ENCODE peak calls at places on chromosomes 2 and 18, in seven cellular contexts. G, Y, F, N, U, E and I are unnamed samples.

GRCh38 chr2:199197448-199197847 is 260.3 kb downstream of the SATB2 start:
- DNase-seq in G (no peak), Y (no peak), F (no peak), N (no peak), U (no peak), E (no peak), I (no peak)

GRCh38 chr2:72676341-72677025 is 149.3 kb downstream of the EXOC6B start:
- DNase-seq in G (peak; percentile 23), Y (no peak), F (no peak), N (no peak), U (no peak), E (no peak), I (no peak)

GRCh38 chr2:10305715-10306114 is 3.0 kb downstream of the HPCAL1 start:
- DNase-seq in G (no peak), Y (no peak), F (peak; percentile 54), N (no peak), U (no peak), E (no peak), I (no peak)

GRCh38 chr2:68743531-68743930 is 8.9 kb downstream of the ARHGAP25 start:
- DNase-seq in G (no peak), Y (no peak), F (no peak), N (no peak), U (no peak), E (no peak), I (no peak)

GRCh38 chr2:168201722-168202121 is 45.7 kb downstream of the STK39 start:
- DNase-seq in G (no peak), Y (no peak), F (no peak), N (no peak), U (no peak), E (no peak), I (no peak)

GRCh38 chr2:53994735-53995538 is 24.1 kb upstream of the PSME4 start:
- DNase-seq in G (no peak), Y (no peak), F (no peak), N (no peak), U (no peak), E (no peak), I (no peak)

GRCh38 chr2:200308001-200308400 is 1.5 kb downstream of the SPATS2L start:
- DNase-seq in G (peak; percentile 61), Y (no peak), F (no peak), N (no peak), U (no peak), E (no peak), I (no peak)

GRCh38 chr2:209334188-209335017 is 89.4 kb upstream of the MAP2 start:
- DNase-seq in G (peak; percentile 37), Y (no peak), F (peak; percentile 67), N (peak; percentile 59), U (peak; percentile 45), E (peak; percentile 40), I (no peak)

GRCh38 chr2:84481702-84482101 is 22.6 kb upstream of the SUCLG1 start:
- DNase-seq in G (peak; percentile 77), Y (no peak), F (no peak), N (no peak), U (no peak), E (no peak), I (no peak)

GRCh38 chr18:9742588-9743131 is 34.6 kb downstream of the RAB31 start:
- DNase-seq in G (peak; percentile 36), Y (no peak), F (no peak), N (no peak), U (no peak), E (no peak), I (no peak)

GRCh38 chr2:201680743-201681142 is 17.7 kb downstream of the MPP4 start:
- DNase-seq in G (no peak), Y (no peak), F (no peak), N (peak; percentile 55), U (no peak), E (no peak), I (no peak)

GRCh38 chr2:67561411-67561965 is 164.4 kb downstream of the ETAA1 start:
- DNase-seq in G (peak; percentile 81), Y (peak; percentile 77), F (peak; percentile 83), N (peak; percentile 74), U (no peak), E (peak; percentile 78), I (no peak)

GRCh38 chr18:11125372-11126315 is 23.7 kb downstream of the PIEZO2 start:
- DNase-seq in G (peak; percentile 34), Y (no peak), F (no peak), N (no peak), U (no peak), E (no peak), I (no peak)

DNA sequence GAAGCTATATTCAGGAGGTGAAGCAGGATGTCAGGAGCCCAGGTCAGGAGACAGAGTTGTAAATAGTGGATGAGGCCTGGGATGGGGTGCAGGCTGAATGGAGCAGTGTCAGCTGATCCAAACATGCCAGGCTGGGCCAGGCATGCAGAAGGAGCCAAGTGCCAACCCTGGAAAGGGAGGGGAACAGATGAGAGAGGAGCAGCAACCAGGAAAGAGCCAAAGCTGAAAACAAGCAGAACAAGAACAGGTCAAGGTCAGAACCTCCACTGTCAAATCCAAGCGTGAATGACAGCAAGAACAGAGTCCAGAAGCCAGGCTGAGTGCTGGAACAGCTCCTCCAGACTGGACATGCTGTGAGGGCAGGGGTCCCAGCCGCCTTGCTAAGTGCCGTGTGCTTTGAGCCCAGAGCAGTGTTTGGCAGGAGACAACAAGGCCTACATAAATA is 49.2 kb upstream of the PPP1CB start:
- DNase-seq in G (no peak), Y (no peak), F (peak; percentile 59), N (no peak), U (no peak), E (peak; percentile 61), I (no peak)
- H3K27ac ChIP-seq in G (no peak overlapping the region), Y (no peak overlapping the region), F (peak overlapping the region; percentile 70), N (peak overlapping the region; percentile 29), U (no peak overlapping the region), E (peak overlapping the region; percentile 65), I (peak overlapping the region; percentile 52)

DNA sequence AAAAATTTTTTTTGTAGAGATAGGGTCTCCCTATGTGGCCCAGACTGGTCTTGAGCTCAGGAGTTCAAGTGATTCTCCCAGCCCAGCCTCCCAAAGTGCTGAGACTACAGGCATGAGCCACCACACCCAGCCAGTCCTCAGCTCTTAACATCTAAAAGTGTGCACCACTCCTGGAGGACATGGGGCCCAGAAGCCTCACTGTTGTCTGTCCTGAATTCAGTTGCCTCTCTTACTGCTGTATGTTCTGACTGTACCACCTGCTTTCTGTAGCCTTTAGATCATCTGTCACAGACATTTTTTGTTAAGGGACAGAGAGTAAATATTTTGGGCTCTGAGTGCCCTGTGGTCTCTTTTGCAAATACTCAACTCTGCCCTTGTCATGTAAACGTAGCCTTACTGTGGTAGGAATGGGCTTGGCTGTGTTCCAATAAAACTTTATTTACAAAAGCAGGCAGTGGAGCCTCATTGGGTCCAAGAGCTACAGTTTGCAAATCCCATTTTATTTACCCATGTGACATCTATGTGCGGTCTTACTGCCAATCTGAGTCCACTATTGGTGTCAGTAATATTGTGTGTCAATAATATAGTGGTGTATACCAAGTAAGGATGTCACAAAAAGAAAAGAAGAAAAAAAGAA is 38.1 kb downstream of the TMEM37 start:
- DNase-seq in G (no peak), Y (no peak), F (no peak), N (no peak), U (no peak), E (no peak), I (no peak)
- H3K27ac ChIP-seq in G (no peak overlapping the region), Y (no peak overlapping the region), F (no peak overlapping the region), N (no peak overlapping the region), U (no peak overlapping the region), E (no peak overlapping the region), I (no peak overlapping the region)

GRCh38 chr2:128306081-128306930 is 12.4 kb downstream of the HS6ST1 start:
- DNase-seq in G (peak; percentile 100), Y (peak; percentile 83), F (peak; percentile 62), N (peak; percentile 67), U (peak; percentile 49), E (peak; percentile 91), I (no peak)

GRCh38 chr2:128304330-128304714 is 14.3 kb downstream of the HS6ST1 start:
- DNase-seq in G (no peak), Y (no peak), F (peak; percentile 9), N (no peak), U (no peak), E (no peak), I (no peak)

GRCh38 chr2:128305555-128306080 is 13.1 kb downstream of the HS6ST1 start:
- DNase-seq in G (peak; percentile 75), Y (peak; percentile 70), F (peak; percentile 32), N (peak; percentile 53), U (no peak), E (no peak), I (no peak)

GRCh38 chr2:128303911-128304310 is 14.8 kb downstream of the HS6ST1 start:
- DNase-seq in G (no peak), Y (no peak), F (peak; percentile 0), N (peak; percentile 33), U (no peak), E (no peak), I (no peak)

DNA sequence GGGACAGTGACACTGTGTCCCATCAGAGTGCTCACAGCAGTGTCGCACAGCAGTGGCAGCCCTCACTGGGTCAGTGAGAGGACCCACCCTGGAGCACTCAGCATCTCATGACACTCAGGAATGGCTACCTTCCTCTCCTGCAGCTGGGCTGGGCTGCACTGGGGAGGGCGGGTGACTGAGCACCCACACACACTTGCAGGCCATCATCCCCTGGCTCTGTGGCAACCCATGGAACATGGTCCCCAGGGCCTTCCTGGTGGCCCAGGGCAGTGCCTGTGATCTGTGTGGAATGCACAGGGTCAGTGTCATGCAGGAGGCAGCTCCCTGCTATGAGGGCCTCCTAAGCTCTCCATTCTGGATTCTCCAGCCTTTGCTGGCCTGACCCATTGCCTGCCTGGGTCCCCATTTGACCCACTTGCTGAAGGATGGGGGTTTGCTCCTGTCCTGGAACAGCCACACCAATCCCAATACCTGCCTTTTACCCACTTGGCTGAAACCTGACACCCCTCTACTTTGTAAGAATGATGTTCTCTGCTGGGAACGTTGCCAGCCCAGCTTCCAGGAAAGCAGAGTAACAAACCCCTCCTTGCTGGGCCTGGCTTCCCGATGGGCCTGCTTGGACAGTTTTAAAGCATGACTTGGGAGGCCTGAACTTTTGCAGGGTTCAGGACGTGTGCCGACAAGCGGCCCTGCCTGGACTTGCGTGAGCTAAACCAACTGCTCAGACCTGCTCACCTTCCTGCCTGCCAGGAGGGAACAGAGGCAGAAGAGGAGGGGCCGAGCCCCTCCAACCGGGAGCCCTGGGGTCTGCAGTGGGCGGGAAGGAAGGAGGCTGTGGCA is 13.7 kb downstream of the HS6ST1 start:
- DNase-seq in G (peak; percentile 98), Y (peak; percentile 99), F (peak; percentile 86), N (peak; percentile 84), U (peak; percentile 48), E (peak; percentile 96), I (no peak)
- H3K27ac ChIP-seq in G (peak overlapping the region; percentile 95), Y (peak overlapping the region; percentile 85), F (peak overlapping the region; percentile 59), N (peak overlapping the region; percentile 62), U (peak overlapping the region; percentile 80), E (peak overlapping the region; percentile 83), I (peak overlapping the region; percentile 53)

GRCh38 chr2:23616630-23617029 is 231.7 kb downstream of the KLHL29 start:
- DNase-seq in G (no peak), Y (no peak), F (no peak), N (no peak), U (no peak), E (no peak), I (no peak)
- H3K27ac ChIP-seq in G (no peak overlapping the region), Y (no peak overlapping the region), F (no peak overlapping the region), N (no peak overlapping the region), U (peak overlapping the region; percentile 94), E (peak overlapping the region; percentile 83), I (peak overlapping the region; percentile 85)